ENCODE peak calls at places on chromosome 16, in seven cellular contexts. M, Y, F, H, C, G and I are unnamed samples.

GRCh38 chr16:87534030-87534653 is 41.3 kb upstream of the ZCCHC14 start:
- DNase-seq in M (no peak), Y (no peak), F (no peak), H (no peak), C (no peak), G (no peak), I (no peak)

GRCh38 chr16:9843424-9844013 is 338.7 kb downstream of the GRIN2A start:
- DNase-seq in M (no peak), Y (no peak), F (no peak), H (no peak), C (no peak), G (no peak), I (no peak)

GRCh38 chr16:81901483-81901882 is 109.8 kb downstream of the SDR42E1 start:
- DNase-seq in M (no peak), Y (no peak), F (no peak), H (peak; percentile 29), C (no peak), G (no peak), I (no peak)

GRCh38 chr16:56577300-56577625 is 12.1 kb upstream of the MT3 start:
- DNase-seq in M (no peak), Y (no peak), F (no peak), H (no peak), C (no peak), G (no peak), I (no peak)

GRCh38 chr16:88681084-88681680 is 5.1 kb downstream of the SNAI3 start:
- DNase-seq in M (peak; percentile 70), Y (no peak), F (no peak), H (no peak), C (no peak), G (no peak), I (peak; percentile 73)

GRCh38 chr16:30660424-30661251 is 2.4 kb downstream of the FBRS start:
- DNase-seq in M (peak; percentile 78), Y (no peak), F (no peak), H (no peak), C (no peak), G (no peak), I (peak; percentile 80)

GRCh38 chr16:46629331-46629843 is 8.2 kb upstream of the SHCBP1 start:
- DNase-seq in M (no peak), Y (no peak), F (peak; percentile 23), H (peak; percentile 77), C (no peak), G (no peak), I (no peak)

GRCh38 chr16:5709889-5710288 is 612.3 kb upstream of the EEF2KMT start:
- DNase-seq in M (no peak), Y (no peak), F (no peak), H (no peak), C (no peak), G (no peak), I (no peak)

GRCh38 chr16:22653876-22654275 is 143.2 kb downstream of the NPIPB5 start:
- DNase-seq in M (no peak), Y (no peak), F (no peak), H (no peak), C (no peak), G (no peak), I (no peak)

GRCh38 chr16:55055262-55055661 is 124.6 kb downstream of the IRX5 start:
- DNase-seq in M (no peak), Y (no peak), F (no peak), H (no peak), C (no peak), G (no peak), I (no peak)

GRCh38 chr16:78542419-78542818 is 443.0 kb downstream of the WWOX start:
- DNase-seq in M (no peak), Y (no peak), F (no peak), H (no peak), C (no peak), G (no peak), I (no peak)

GRCh38 chr16:30065943-30066881 is 652 bp downstream of the ALDOA start:
- DNase-seq in M (no peak), Y (no peak), F (no peak), H (peak; percentile 72), C (peak; percentile 26), G (no peak), I (no peak)

GRCh38 chr16:88052661-88053060 is 101.4 kb downstream of the BANP start:
- DNase-seq in M (no peak), Y (no peak), F (no peak), H (no peak), C (no peak), G (no peak), I (no peak)

GRCh38 chr16:2771496-2772402 is 5.3 kb downstream of the ELOB start:
- DNase-seq in M (no peak), Y (no peak), F (no peak), H (no peak), C (no peak), G (no peak), I (no peak)

GRCh38 chr16:60091076-60091475 is 1357.0 kb upstream of the GOT2 start:
- DNase-seq in M (no peak), Y (no peak), F (no peak), H (no peak), C (no peak), G (no peak), I (no peak)

GRCh38 chr16:70728145-70728544 is 42.3 kb upstream of the MTSS2 start:
- DNase-seq in M (no peak), Y (no peak), F (no peak), H (no peak), C (no peak), G (no peak), I (no peak)

GRCh38 chr16:52863000-52863399 is 189.7 kb downstream of the CHD9NB start:
- DNase-seq in M (no peak), Y (no peak), F (no peak), H (no peak), C (no peak), G (no peak), I (no peak)

DNA sequence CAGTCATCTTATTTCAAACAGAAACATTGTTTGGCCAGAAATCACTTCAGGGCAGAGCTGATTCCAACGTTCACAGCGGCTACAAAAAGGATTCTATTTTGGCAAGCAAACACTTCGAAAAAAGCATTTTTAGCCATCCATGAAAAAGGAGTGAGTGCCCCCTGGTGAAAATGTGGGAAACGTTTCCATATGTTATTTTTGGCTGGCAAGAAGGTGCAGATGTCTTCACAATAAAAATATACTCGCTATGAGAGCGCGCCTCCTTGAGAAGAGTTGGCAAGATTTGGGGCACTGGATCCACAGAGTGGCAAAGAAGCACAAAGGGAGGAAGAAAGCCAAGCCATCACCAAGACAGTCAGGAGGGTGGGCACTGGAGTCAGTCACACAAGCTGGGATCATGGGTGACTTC is 191.1 kb downstream of the CHD9NB start:
- DNase-seq in M (no peak), Y (no peak), F (no peak), H (peak; percentile 1), C (peak; percentile 18), G (no peak), I (no peak)
- TF ChIP-seq CTCF in M (no peak), Y (peak; percentile 36), F (no peak), H (peak; percentile 4), C (peak; percentile 42), G (peak; percentile 36), I (no peak)

GRCh38 chr16:491225-491919 is 36.1 kb upstream of the CAPN15 start:
- DNase-seq in M (no peak), Y (no peak), F (no peak), H (no peak), C (no peak), G (no peak), I (no peak)

GRCh38 chr16:497258-497657 is 30.3 kb upstream of the CAPN15 start:
- DNase-seq in M (no peak), Y (no peak), F (no peak), H (no peak), C (no peak), G (no peak), I (no peak)

GRCh38 chr16:496097-496886 is 31.2 kb upstream of the CAPN15 start:
- DNase-seq in M (no peak), Y (no peak), F (no peak), H (no peak), C (no peak), G (no peak), I (no peak)

GRCh38 chr16:492211-492875 is 35.2 kb upstream of the CAPN15 start:
- DNase-seq in M (no peak), Y (no peak), F (no peak), H (no peak), C (no peak), G (no peak), I (no peak)

DNA sequence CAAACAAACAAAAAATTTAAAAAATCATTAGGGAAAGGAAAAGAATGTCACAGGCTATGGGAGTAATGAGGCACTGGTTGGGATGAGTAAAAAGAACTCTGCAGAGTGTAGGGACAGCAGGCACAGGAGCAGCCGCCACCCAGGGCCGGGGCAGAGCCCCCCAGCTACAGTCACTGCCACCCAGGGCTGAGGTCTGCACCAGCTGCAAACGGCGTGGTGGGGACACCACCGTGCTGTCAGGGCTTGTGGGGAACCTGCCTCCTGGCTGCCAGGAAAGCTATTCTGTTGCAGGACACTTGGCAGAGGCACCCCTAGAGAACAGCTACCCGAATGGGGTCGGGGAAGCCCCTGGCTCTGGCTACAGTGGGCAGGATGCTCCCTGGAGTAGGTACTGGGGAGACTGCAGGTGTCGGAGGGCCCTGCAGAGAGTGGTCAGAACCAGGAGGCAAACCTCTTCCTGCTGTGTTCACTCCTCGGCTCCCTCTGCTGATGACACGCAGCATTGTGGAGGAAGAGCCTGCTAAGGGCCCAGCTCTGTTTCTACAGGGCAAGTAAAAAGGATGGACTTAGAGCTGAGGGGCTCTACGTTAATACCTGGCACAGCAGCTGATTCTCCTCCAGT is 32.3 kb upstream of the CAPN15 start:
- DNase-seq in M (no peak), Y (no peak), F (no peak), H (peak; percentile 66), C (peak; percentile 67), G (no peak), I (peak; percentile 64)
- TF ChIP-seq CTCF in M (no peak), Y (peak; percentile 65), F (peak; percentile 29), H (peak; percentile 63), C (peak; percentile 73), G (peak; percentile 29), I (peak; percentile 20)

DNA sequence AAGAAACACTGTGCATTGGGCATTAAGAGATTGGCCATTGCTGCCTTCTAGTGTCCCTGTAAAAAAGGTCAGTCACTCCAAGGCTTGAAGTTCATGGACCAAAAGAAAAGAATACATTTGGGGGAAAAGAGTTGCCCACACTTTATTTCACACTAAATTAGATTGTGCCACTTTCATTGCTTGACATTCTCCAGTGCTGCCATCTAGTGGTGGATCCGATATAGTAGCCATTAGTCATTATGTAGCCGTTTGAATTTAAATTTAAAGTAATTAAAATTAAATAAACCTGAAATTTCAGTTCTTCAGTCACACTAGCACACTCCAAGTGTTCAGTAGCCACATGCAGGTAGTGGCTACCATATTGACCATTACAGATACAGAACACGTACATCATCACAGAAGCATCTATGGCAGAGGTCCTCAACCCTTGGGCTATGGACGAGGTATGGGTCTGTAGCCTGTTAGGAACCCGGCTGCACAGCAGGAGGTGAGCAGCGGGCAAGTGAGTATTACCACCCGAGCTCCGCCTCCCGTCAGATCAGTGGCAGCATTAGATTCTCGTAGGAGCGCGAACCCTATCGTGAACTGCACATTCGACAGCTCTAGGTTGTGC is 21.9 kb upstream of the CDH5 start:
- DNase-seq in M (no peak), Y (no peak), F (no peak), H (peak; percentile 67), C (peak; percentile 28), G (no peak), I (peak; percentile 55)
- TF ChIP-seq CTCF in M (peak; percentile 95), Y (peak; percentile 70), F (peak; percentile 69), H (peak; percentile 73), C (peak; percentile 44), G (peak; percentile 84), I (peak; percentile 70)

DNA sequence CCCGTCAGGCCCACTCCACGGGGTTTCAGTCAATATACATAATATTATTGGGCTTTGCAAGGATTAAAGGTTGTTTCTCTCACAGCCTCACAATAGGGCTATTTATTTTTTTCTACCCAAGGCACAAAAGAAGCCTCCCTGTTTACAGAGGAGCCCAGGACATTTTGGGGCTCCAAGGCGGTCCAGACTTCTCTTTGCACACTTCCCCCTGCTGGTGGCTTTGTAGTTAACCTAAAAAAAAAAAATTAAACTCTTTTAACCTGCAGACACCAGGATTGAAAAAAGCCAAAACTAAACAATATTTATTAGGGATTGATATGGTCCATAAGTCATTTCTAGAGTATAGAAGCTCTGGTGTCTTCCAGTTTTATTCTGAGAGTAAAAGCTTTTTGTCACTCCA is 169.7 kb upstream of the ZFHX3 start:
- DNase-seq in M (no peak), Y (no peak), F (no peak), H (no peak), C (no peak), G (no peak), I (no peak)
- TF ChIP-seq CTCF in M (no peak), Y (peak; percentile 10), F (no peak), H (peak; percentile 20), C (peak; percentile 1), G (peak; percentile 34), I (no peak)